ENCODE peak calls at places on chromosome 1, in eight cellular contexts. One of them, this sample, is unnamed.

GRCh38 chr1:30335389-30335996 is 387.9 kb downstream of the MATN1 start:
- DNase-seq in heart left ventricle: no peak
- DNase-seq in fibroblast of lung: no peak
- DNase-seq in tibial artery: peak
- DNase-seq in uterus: no peak
- DNase-seq in astrocyte of the cerebellum: no peak
- DNase-seq in cardiac muscle cell: no peak
- DNase-seq in astrocyte: no peak
- DNase-seq in this sample: no peak

GRCh38 chr1:6106977-6107376 is 61.3 kb downstream of the KCNAB2 start:
- DNase-seq in uterus: no peak
- DNase-seq in heart left ventricle: no peak
- DNase-seq in tibial artery: no peak
- DNase-seq in fibroblast of lung: no peak
- DNase-seq in astrocyte of the cerebellum: no peak
- DNase-seq in cardiac muscle cell: no peak
- DNase-seq in astrocyte: no peak
- DNase-seq in this sample: no peak

GRCh38 chr1:43373034-43373940 is 5.5 kb upstream of the ELOVL1 start:
- DNase-seq in heart left ventricle: no peak
- DNase-seq in tibial artery: no peak
- DNase-seq in fibroblast of lung: peak
- DNase-seq in cardiac muscle cell: peak
- DNase-seq in uterus: no peak
- DNase-seq in astrocyte of the cerebellum: no peak
- DNase-seq in astrocyte: peak
- DNase-seq in this sample: peak

GRCh38 chr1:71836899-71837298 is 445.4 kb downstream of the NEGR1 start:
- DNase-seq in astrocyte: no peak
- DNase-seq in fibroblast of lung: no peak
- DNase-seq in heart left ventricle: no peak
- DNase-seq in astrocyte of the cerebellum: no peak
- DNase-seq in tibial artery: no peak
- DNase-seq in cardiac muscle cell: no peak
- DNase-seq in uterus: no peak
- DNase-seq in this sample: no peak

GRCh38 chr1:180238675-180239074 is 8.6 kb downstream of the LHX4 start:
- DNase-seq in astrocyte: no peak
- DNase-seq in tibial artery: peak
- DNase-seq in fibroblast of lung: no peak
- DNase-seq in heart left ventricle: no peak
- DNase-seq in cardiac muscle cell: no peak
- DNase-seq in astrocyte of the cerebellum: no peak
- DNase-seq in uterus: no peak
- DNase-seq in this sample: no peak

GRCh38 chr1:40919475-40920011 is 57.4 kb upstream of the CITED4 start:
- DNase-seq in tibial artery: no peak
- DNase-seq in fibroblast of lung: no peak
- DNase-seq in cardiac muscle cell: no peak
- DNase-seq in uterus: no peak
- DNase-seq in astrocyte of the cerebellum: no peak
- DNase-seq in heart left ventricle: no peak
- DNase-seq in astrocyte: no peak
- DNase-seq in this sample: no peak

GRCh38 chr1:89688607-89689006 is 55.7 kb downstream of the LRRC8C start:
- DNase-seq in tibial artery: no peak
- DNase-seq in fibroblast of lung: no peak
- DNase-seq in astrocyte: no peak
- DNase-seq in astrocyte of the cerebellum: no peak
- DNase-seq in heart left ventricle: no peak
- DNase-seq in cardiac muscle cell: no peak
- DNase-seq in uterus: no peak
- DNase-seq in this sample: no peak

GRCh38 chr1:33057095-33057494 is 20.4 kb upstream of the AK2 start:
- DNase-seq in astrocyte: no peak
- DNase-seq in fibroblast of lung: no peak
- DNase-seq in heart left ventricle: no peak
- DNase-seq in cardiac muscle cell: no peak
- DNase-seq in tibial artery: no peak
- DNase-seq in uterus: no peak
- DNase-seq in astrocyte of the cerebellum: no peak
- DNase-seq in this sample: no peak

GRCh38 chr1:36157973-36158826 is 2.2 kb downstream of the MAP7D1 start:
- DNase-seq in fibroblast of lung: no peak
- DNase-seq in cardiac muscle cell: no peak
- DNase-seq in astrocyte: no peak
- DNase-seq in uterus: no peak
- DNase-seq in astrocyte of the cerebellum: no peak
- DNase-seq in tibial artery: no peak
- DNase-seq in heart left ventricle: peak
- DNase-seq in this sample: no peak

GRCh38 chr1:16155537-16156410 is at the start of gene EPHA2:
- DNase-seq in fibroblast of lung: peak
- DNase-seq in astrocyte of the cerebellum: peak
- DNase-seq in astrocyte: peak
- DNase-seq in tibial artery: peak
- DNase-seq in uterus: peak
- DNase-seq in heart left ventricle: peak
- DNase-seq in cardiac muscle cell: peak
- DNase-seq in this sample: peak

GRCh38 chr1:58515794-58516401 is 30.6 kb downstream of the OMA1 start:
- DNase-seq in astrocyte: peak
- DNase-seq in heart left ventricle: no peak
- DNase-seq in tibial artery: no peak
- DNase-seq in astrocyte of the cerebellum: peak
- DNase-seq in uterus: no peak
- DNase-seq in fibroblast of lung: peak
- DNase-seq in cardiac muscle cell: peak
- DNase-seq in this sample: peak

GRCh38 chr1:208052135-208052534 is 141.2 kb upstream of the CD34 start:
- DNase-seq in uterus: no peak
- DNase-seq in fibroblast of lung: no peak
- DNase-seq in astrocyte of the cerebellum: no peak
- DNase-seq in tibial artery: peak
- DNase-seq in astrocyte: no peak
- DNase-seq in heart left ventricle: no peak
- DNase-seq in cardiac muscle cell: no peak
- DNase-seq in this sample: no peak

GRCh38 chr1:59596432-59596831 is 218.3 kb upstream of the HOOK1 start:
- DNase-seq in astrocyte: peak
- DNase-seq in tibial artery: no peak
- DNase-seq in fibroblast of lung: peak
- DNase-seq in cardiac muscle cell: peak
- DNase-seq in uterus: no peak
- DNase-seq in astrocyte of the cerebellum: no peak
- DNase-seq in heart left ventricle: no peak
- DNase-seq in this sample: peak

GRCh38 chr1:208177656-208178055 is 66.5 kb downstream of the PLXNA2 start:
- DNase-seq in astrocyte: peak
- DNase-seq in fibroblast of lung: no peak
- DNase-seq in heart left ventricle: no peak
- DNase-seq in cardiac muscle cell: no peak
- DNase-seq in uterus: no peak
- DNase-seq in tibial artery: no peak
- DNase-seq in astrocyte of the cerebellum: no peak
- DNase-seq in this sample: no peak

GRCh38 chr1:91555821-91556531 is 55.3 kb downstream of the CDC7 start:
- DNase-seq in uterus: no peak
- DNase-seq in tibial artery: no peak
- DNase-seq in astrocyte of the cerebellum: no peak
- DNase-seq in heart left ventricle: no peak
- DNase-seq in astrocyte: peak
- DNase-seq in cardiac muscle cell: peak
- DNase-seq in fibroblast of lung: peak
- DNase-seq in this sample: peak

GRCh38 chr1:11753555-11754208 is 8.3 kb upstream of the C1orf167 start:
- DNase-seq in uterus: no peak
- DNase-seq in cardiac muscle cell: peak
- DNase-seq in heart left ventricle: peak
- DNase-seq in astrocyte: peak
- DNase-seq in astrocyte of the cerebellum: peak
- DNase-seq in fibroblast of lung: no peak
- DNase-seq in tibial artery: no peak
- DNase-seq in this sample: peak

GRCh38 chr1:95257758-95258157 is 23.7 kb downstream of the RWDD3 start:
- DNase-seq in heart left ventricle: no peak
- DNase-seq in astrocyte of the cerebellum: no peak
- DNase-seq in uterus: no peak
- DNase-seq in astrocyte: peak
- DNase-seq in tibial artery: no peak
- DNase-seq in fibroblast of lung: no peak
- DNase-seq in cardiac muscle cell: peak
- DNase-seq in this sample: peak

GRCh38 chr1:229784834-229785233 is 158.8 kb downstream of the URB2 start:
- DNase-seq in cardiac muscle cell: no peak
- DNase-seq in fibroblast of lung: no peak
- DNase-seq in tibial artery: no peak
- DNase-seq in uterus: no peak
- DNase-seq in astrocyte: no peak
- DNase-seq in heart left ventricle: no peak
- DNase-seq in astrocyte of the cerebellum: no peak
- DNase-seq in this sample: no peak

GRCh38 chr1:229786974-229787610 is 161.0 kb downstream of the URB2 start:
- DNase-seq in astrocyte of the cerebellum: peak
- DNase-seq in astrocyte: peak
- DNase-seq in heart left ventricle: no peak
- DNase-seq in cardiac muscle cell: peak
- DNase-seq in fibroblast of lung: no peak
- DNase-seq in tibial artery: no peak
- DNase-seq in uterus: no peak
- DNase-seq in this sample: peak

GRCh38 chr1:229782469-229782868 is 156.4 kb downstream of the URB2 start:
- DNase-seq in tibial artery: no peak
- DNase-seq in fibroblast of lung: no peak
- DNase-seq in cardiac muscle cell: no peak
- DNase-seq in astrocyte of the cerebellum: no peak
- DNase-seq in heart left ventricle: no peak
- DNase-seq in uterus: no peak
- DNase-seq in astrocyte: no peak
- DNase-seq in this sample: no peak

GRCh38 chr1:229781453-229781852 is 155.4 kb downstream of the URB2 start:
- DNase-seq in uterus: no peak
- DNase-seq in fibroblast of lung: no peak
- DNase-seq in astrocyte: no peak
- DNase-seq in astrocyte of the cerebellum: no peak
- DNase-seq in cardiac muscle cell: no peak
- DNase-seq in tibial artery: no peak
- DNase-seq in heart left ventricle: no peak
- DNase-seq in this sample: no peak
- TF ChIP-seq CTCF in uterus: no peak
- TF ChIP-seq CTCF in fibroblast of lung: no peak
- TF ChIP-seq CTCF in astrocyte: no peak
- TF ChIP-seq CTCF in astrocyte of the cerebellum: no peak
- TF ChIP-seq CTCF in cardiac muscle cell: no peak
- TF ChIP-seq CTCF in tibial artery: no peak
- TF ChIP-seq CTCF in heart left ventricle: no peak
- TF ChIP-seq CTCF in this sample: no peak

DNA sequence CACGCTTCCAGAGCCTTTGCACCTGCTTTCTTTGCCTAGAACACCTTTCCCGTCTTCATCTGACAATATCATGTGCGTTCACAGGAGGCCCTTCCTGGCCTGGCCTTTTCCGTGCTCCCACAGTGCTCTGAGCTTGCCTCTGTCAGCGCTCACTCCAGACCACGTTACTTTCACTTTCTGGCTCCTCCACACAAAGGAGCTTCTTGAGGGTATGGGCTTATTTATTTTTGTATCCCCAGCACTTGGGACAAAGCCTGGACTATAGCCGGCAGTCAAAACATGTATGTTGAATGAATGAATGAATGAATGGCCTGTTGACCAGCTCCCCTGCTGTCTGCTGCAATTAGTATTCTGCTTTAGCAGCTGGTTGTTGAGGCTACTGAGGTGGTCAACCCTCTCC is 11.1 kb downstream of the LRRC71 start:
- DNase-seq in astrocyte: peak
- DNase-seq in heart left ventricle: no peak
- DNase-seq in astrocyte of the cerebellum: peak
- DNase-seq in uterus: no peak
- DNase-seq in fibroblast of lung: peak
- DNase-seq in cardiac muscle cell: no peak
- DNase-seq in tibial artery: no peak
- DNase-seq in this sample: peak
- H3K4me3 ChIP-seq in astrocyte: no peak
- H3K4me3 ChIP-seq in heart left ventricle: no peak
- H3K4me3 ChIP-seq in astrocyte of the cerebellum: no peak
- H3K4me3 ChIP-seq in uterus: no peak
- H3K4me3 ChIP-seq in fibroblast of lung: no peak
- H3K4me3 ChIP-seq in cardiac muscle cell: no peak
- H3K4me3 ChIP-seq in tibial artery: peak
- H3K4me3 ChIP-seq in this sample: no peak

DNA sequence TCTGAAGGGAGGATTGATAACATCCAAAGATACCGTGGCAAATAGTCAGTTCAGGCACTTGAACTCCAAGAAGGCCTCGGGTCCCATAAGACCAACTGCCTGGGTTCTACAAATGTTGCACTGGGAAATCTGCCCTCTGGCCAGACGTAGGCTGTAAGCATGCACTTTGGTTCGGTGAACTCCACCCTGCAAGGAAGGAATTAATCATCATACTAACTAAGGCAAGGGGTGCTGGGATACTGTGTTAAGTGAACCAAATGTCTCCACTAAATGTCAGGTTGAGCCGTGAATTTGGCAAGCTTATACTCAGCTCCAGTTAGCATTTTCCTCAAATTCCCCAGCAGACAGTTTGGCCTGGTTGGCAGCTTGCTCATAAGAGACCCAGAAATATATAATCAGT is 385.9 kb downstream of the GPATCH2 start:
- DNase-seq in fibroblast of lung: peak
- DNase-seq in uterus: no peak
- DNase-seq in heart left ventricle: no peak
- DNase-seq in tibial artery: no peak
- DNase-seq in cardiac muscle cell: peak
- DNase-seq in astrocyte of the cerebellum: no peak
- DNase-seq in astrocyte: no peak
- DNase-seq in this sample: peak
- TF ChIP-seq CTCF in fibroblast of lung: no peak
- TF ChIP-seq CTCF in uterus: no peak
- TF ChIP-seq CTCF in heart left ventricle: no peak
- TF ChIP-seq CTCF in tibial artery: no peak
- TF ChIP-seq CTCF in cardiac muscle cell: no peak
- TF ChIP-seq CTCF in astrocyte of the cerebellum: no peak
- TF ChIP-seq CTCF in astrocyte: no peak
- TF ChIP-seq CTCF in this sample: no peak

DNA sequence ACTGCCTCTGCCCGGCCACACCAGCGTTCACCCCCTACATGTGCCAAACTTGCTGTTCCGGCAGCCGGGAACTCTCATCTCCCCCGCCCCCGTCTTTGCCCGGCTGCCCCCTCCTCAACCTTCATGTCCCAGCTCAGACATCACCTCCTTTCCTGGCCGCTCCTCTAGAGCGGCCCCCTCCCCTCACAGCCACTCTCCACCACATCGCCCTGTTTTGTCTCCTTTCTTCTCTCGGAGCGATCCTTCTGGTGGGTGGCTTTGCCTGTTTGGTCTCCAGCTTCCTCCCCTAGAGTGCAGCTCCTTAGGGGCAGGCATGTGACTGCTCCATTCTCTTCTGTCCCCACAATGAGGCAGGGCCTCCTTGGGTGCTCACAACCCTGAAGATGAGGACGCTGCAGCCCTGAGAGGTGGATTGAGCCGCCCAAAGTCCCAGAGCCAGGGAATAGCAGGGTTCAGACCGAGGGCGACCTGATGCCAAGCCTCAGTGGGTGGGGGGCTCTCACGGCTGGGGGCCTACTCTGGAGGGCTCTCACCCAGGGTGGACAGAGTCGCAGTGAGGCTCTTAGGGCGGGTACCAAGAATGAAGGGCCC is 44.9 kb upstream of the ECE1 start:
- DNase-seq in heart left ventricle: peak
- DNase-seq in astrocyte of the cerebellum: no peak
- DNase-seq in astrocyte: no peak
- DNase-seq in fibroblast of lung: no peak
- DNase-seq in tibial artery: no peak
- DNase-seq in uterus: no peak
- DNase-seq in cardiac muscle cell: no peak
- DNase-seq in this sample: no peak
- H3K4me3 ChIP-seq in heart left ventricle: no peak
- H3K4me3 ChIP-seq in astrocyte of the cerebellum: peak
- H3K4me3 ChIP-seq in astrocyte: peak
- H3K4me3 ChIP-seq in fibroblast of lung: peak
- H3K4me3 ChIP-seq in tibial artery: peak
- H3K4me3 ChIP-seq in uterus: peak
- H3K4me3 ChIP-seq in cardiac muscle cell: no peak
- H3K4me3 ChIP-seq in this sample: peak

This sample was measured in fibroblast of the aortic adventitia.